ENCODE peak calls at places on chromosomes 7 and 10, in five cellular contexts. S is activated T-helper 1 cell treated with Interleukin-2 at 50 U/mL for 16 hours, H is A549, T is lower lobe of right lung, N is NCI-H2081 treated with DMSO at 0.1 percent for 48 hours. R is an unnamed sample.
A peak's percentile ranks its signal among the peaks of the same experiment; 100 is the strongest.

GRCh38 chr10:105950410-105950809 is 1214.1 kb downstream of the SORCS1 start:
- DNase-seq in S (no peak), H (peak; percentile 10), T (peak; percentile 54), N (no peak), R (no peak)

GRCh38 chr10:59622320-59622901 is 87.2 kb downstream of the SLC16A9 start:
- DNase-seq in S (no peak), H (peak; percentile 13), T (peak; percentile 57), N (peak; percentile 10), R (peak; percentile 65)

GRCh38 chr10:103262229-103262628 is 14.7 kb upstream of the INA start:
- DNase-seq in S (no peak), H (no peak), T (no peak), N (no peak), R (no peak)

GRCh38 chr7:28724563-28724962 is 233.6 kb downstream of the TRIL start:
- DNase-seq in S (no peak), H (no peak), T (no peak), N (no peak), R (no peak)

GRCh38 chr10:11300071-11300470 is 282.4 kb downstream of the CELF2 start:
- DNase-seq in S (no peak), H (no peak), T (no peak), N (no peak), R (no peak)

GRCh38 chr10:65518379-65518778 is 1407.5 kb upstream of the LRRTM3 start:
- DNase-seq in S (no peak), H (no peak), T (no peak), N (no peak), R (no peak)

GRCh38 chr7:139568813-139569490 is 45.5 kb downstream of the CLEC2L start:
- DNase-seq in S (no peak), H (no peak), T (no peak), N (no peak), R (no peak)

GRCh38 chr10:24519950-24520349 is 203.7 kb downstream of the ARHGAP21 start:
- DNase-seq in S (no peak), H (no peak), T (no peak), N (no peak), R (no peak)

GRCh38 chr7:34109936-34110626 is 204.7 kb downstream of the BMPER start:
- DNase-seq in S (no peak), H (no peak), T (no peak), N (no peak), R (no peak)

GRCh38 chr10:124403548-124403947 is 15.2 kb downstream of the OAT start:
- DNase-seq in S (no peak), H (peak; percentile 67), T (no peak), N (peak; percentile 2), R (no peak)

GRCh38 chr10:133334495-133335237 is 2.0 kb downstream of the CALY start:
- DNase-seq in S (no peak), H (peak; percentile 76), T (peak; percentile 51), N (no peak), R (no peak)

GRCh38 chr7:117157121-117157870 is 165.6 kb downstream of the WNT2 start:
- DNase-seq in S (no peak), H (peak; percentile 17), T (peak; percentile 41), N (no peak), R (no peak)

R was measured in mucosa of descending colon.